ENCODE peak calls at places on chromosomes 3 and 15, in five cellular contexts. L, A, I, E and B are unnamed samples.

GRCh38 chr3:69740103-69741021 is 1.1 kb downstream of the MITF start:
- DNase-seq in L (no peak), A (no peak), I (peak; percentile 87), E (peak; percentile 79), B (peak; percentile 20)

GRCh38 chr3:82773207-82773606 is 1011.8 kb upstream of the GBE1 start:
- DNase-seq in L (no peak), A (no peak), I (no peak), E (no peak), B (no peak)

GRCh38 chr3:177431525-177432255 is 234.4 kb upstream of the TBL1XR1 start:
- DNase-seq in L (peak; percentile 15), A (no peak), I (no peak), E (no peak), B (no peak)

GRCh38 chr15:67738056-67738455 is 87.3 kb upstream of the SKOR1 start:
- DNase-seq in L (no peak), A (no peak), I (no peak), E (no peak), B (no peak)

GRCh38 chr15:68418611-68419161 is 13.3 kb downstream of the ITGA11 start:
- DNase-seq in L (no peak), A (peak; percentile 88), I (no peak), E (no peak), B (peak; percentile 93)

GRCh38 chr3:157174265-157174615 is 14.3 kb upstream of the CCNL1 start:
- DNase-seq in L (no peak), A (no peak), I (no peak), E (no peak), B (no peak)

GRCh38 chr3:129276385-129276784 is 2.3 kb upstream of the HMCES start:
- DNase-seq in L (no peak), A (no peak), I (no peak), E (no peak), B (no peak)

GRCh38 chr3:171677706-171678105 is 132.6 kb downstream of the PLD1 start:
- DNase-seq in L (no peak), A (no peak), I (no peak), E (no peak), B (no peak)

GRCh38 chr3:30350901-30351300 is 255.5 kb upstream of the TGFBR2 start:
- DNase-seq in L (no peak), A (no peak), I (no peak), E (no peak), B (no peak)

GRCh38 chr3:55620361-55621025 is 133.4 kb upstream of the WNT5A start:
- DNase-seq in L (no peak), A (peak; percentile 87), I (no peak), E (peak; percentile 22), B (peak; percentile 73)

GRCh38 chr15:64247906-64248541 is 85.2 kb upstream of the PPIB start:
- DNase-seq in L (peak; percentile 29), A (peak; percentile 90), I (no peak), E (peak; percentile 65), B (peak; percentile 97)

GRCh38 chr3:193592841-193593665 is at the start of gene OPA1:
- DNase-seq in L (peak; percentile 96), A (peak; percentile 99), I (peak; percentile 97), E (peak; percentile 99), B (peak; percentile 98)

GRCh38 chr3:128950223-128950938 is 43.5 kb downstream of the CFAP92 start:
- DNase-seq in L (no peak), A (peak; percentile 38), I (peak; percentile 27), E (no peak), B (peak; percentile 19)

GRCh38 chr3:24166518-24166917 is 221.4 kb downstream of the NR1D2 start:
- DNase-seq in L (no peak), A (no peak), I (no peak), E (peak; percentile 58), B (no peak)

GRCh38 chr3:126155819-126156218 is 24.6 kb downstream of the ALDH1L1 start:
- DNase-seq in L (no peak), A (no peak), I (no peak), E (no peak), B (no peak)

GRCh38 chr3:109930592-109930991 is 593.2 kb upstream of the DPPA4 start:
- DNase-seq in L (no peak), A (no peak), I (no peak), E (no peak), B (no peak)

GRCh38 chr3:72996121-72996472 is 514 bp upstream of the PPP4R2 start:
- DNase-seq in L (no peak), A (no peak), I (no peak), E (no peak), B (no peak)
- H2BK5ac ChIP-seq in L (no peak overlapping the region), A (peak overlapping the region; percentile 84), I (peak overlapping the region; percentile 96), E (peak overlapping the region; percentile 82), B (no peak overlapping the region)

DNA sequence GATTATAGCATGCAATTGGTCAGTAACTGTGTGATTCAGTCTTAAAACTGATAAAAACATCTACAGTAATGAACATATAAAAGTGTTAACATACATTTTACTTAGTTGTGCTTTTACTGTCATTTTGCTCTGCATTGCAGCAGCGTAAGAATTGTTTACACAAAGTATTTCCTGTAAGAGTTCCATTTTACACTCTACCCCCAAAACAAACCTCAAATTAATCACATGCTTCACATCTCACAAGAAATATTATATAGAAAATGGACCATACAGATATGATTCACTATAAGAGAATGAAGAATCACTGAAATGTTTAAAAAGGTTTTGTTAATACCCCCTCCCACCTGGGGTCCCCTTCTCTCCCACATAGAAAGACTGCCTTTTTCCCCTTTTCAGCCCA is 225.9 kb upstream of the LRRN1 start:
- DNase-seq in L (no peak), A (no peak), I (no peak), E (no peak), B (no peak)
- H2AFZ ChIP-seq in L (no peak overlapping the region), A (no peak overlapping the region), I (no peak overlapping the region), E (no peak overlapping the region), B (no peak overlapping the region)

GRCh38 chr15:56731571-56731970 is 1.7 kb downstream of the ZNF280D start:
- DNase-seq in L (no peak), A (no peak), I (no peak), E (no peak), B (no peak)
- H3K4me3 ChIP-seq in L (no peak overlapping the region), A (no peak overlapping the region), I (no peak overlapping the region), E (no peak overlapping the region), B (peak overlapping the region; percentile 88)

DNA sequence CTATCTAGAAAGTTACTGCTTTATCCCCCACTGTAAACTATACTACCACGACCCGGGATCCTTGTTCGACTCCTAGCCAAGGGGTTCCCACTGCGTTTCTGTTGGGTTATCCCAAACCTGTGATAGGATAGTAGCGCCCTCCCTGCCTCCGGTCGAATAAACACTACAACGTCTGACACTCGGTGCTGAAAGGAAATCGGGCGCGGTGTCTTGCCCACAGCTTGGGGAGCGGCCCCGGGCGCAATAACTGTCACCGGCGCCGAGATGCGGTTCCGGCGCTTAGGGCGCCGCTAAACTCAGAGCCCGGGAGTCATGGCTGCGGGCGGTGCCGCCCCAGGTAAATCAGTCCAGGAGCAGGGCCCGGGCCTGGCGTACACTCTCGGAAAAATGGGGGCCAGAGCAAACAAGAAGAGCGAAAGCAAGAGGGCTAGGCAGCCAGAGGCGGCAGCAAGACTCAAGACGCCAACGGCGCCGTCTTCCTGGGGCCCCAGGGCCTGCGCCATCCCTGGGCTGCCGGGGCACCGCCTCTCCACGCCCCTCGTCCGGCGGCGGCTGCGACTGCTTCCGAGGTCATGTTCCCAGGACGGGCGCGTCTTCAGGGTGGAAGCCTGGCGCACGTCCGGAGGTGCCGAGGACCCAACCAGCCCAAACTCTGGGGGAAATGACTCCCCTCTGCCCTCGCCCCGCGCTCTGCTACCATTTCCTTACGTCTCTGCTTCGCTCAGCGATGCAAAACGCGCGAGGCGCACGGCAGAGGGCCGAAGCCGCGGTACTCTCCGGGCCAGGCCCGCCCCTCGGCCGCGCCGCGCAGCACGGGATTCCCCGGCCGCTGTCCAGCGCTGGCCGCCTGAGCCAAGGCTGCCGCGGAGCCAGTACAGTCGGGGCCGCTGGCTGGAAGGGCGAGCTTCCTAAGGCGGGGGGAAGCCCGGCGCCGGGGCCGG is at the start of gene DUT:
- DNase-seq in L (peak; percentile 80), A (peak; percentile 74), I (peak; percentile 84), E (peak; percentile 70), B (peak; percentile 88)
- H2BK5ac ChIP-seq in L (peak within 1 kb of the TSS; percentile 95), A (peak within 1 kb of the TSS; percentile 95), I (peak within 1 kb of the TSS; percentile 80), E (peak within 1 kb of the TSS; percentile 88), B (peak within 1 kb of the TSS; percentile 92)

GRCh38 chr3:42204867-42205599 is 61.0 kb downstream of the CCK start:
- DNase-seq in L (no peak), A (no peak), I (no peak), E (peak; percentile 52), B (no peak)
- H2AFZ ChIP-seq in L (no peak overlapping the region), A (no peak overlapping the region), I (no peak overlapping the region), E (no peak overlapping the region), B (no peak overlapping the region)